ENCODE peak calls at places on chromosomes 5 and 9, in five cellular contexts. Q is tibial nerve, R is body of pancreas, T is sigmoid colon, S is ovary. O is an unnamed sample.

GRCh38 chr5:127088226-127088625 is 14.9 kb upstream of the C5orf63 start:
- DNase-seq in R (peak), T (no peak), S (no peak), Q (no peak), O (no peak)

GRCh38 chr5:31193591-31194457 is at the start of gene CDH6:
- DNase-seq in S (no peak), Q (no peak), T (no peak), R (peak), O (peak)

GRCh38 chr5:172958268-172959046 is 767 bp upstream of the RPL26L1 start:
- DNase-seq in Q (peak), T (peak), R (peak), S (peak), O (peak)

GRCh38 chr5:64811050-64811640 is 42.4 kb downstream of the CWC27 start:
- DNase-seq in Q (no peak), T (no peak), S (no peak), R (no peak), O (peak)

GRCh38 chr9:138022756-138023393 is 145.3 kb downstream of the CACNA1B start:
- DNase-seq in S (peak), R (no peak), Q (no peak), T (peak), O (no peak)

GRCh38 chr5:161946911-161947310 is 99.0 kb downstream of the GABRA1 start:
- DNase-seq in R (no peak), T (no peak), Q (no peak), S (no peak), O (no peak)

GRCh38 chr5:82105457-82105856 is 133.6 kb downstream of the ATG10 start:
- DNase-seq in R (no peak), T (no peak), S (no peak), Q (no peak), O (no peak)

GRCh38 chr5:132323202-132323601 is 29.0 kb downstream of the SLC22A4 start:
- DNase-seq in R (no peak), T (no peak), S (no peak), Q (no peak), O (no peak)

GRCh38 chr9:135989722-135990467 is 28.7 kb upstream of the UBAC1 start:
- DNase-seq in R (peak), S (no peak), T (no peak), Q (no peak), O (no peak)

DNA sequence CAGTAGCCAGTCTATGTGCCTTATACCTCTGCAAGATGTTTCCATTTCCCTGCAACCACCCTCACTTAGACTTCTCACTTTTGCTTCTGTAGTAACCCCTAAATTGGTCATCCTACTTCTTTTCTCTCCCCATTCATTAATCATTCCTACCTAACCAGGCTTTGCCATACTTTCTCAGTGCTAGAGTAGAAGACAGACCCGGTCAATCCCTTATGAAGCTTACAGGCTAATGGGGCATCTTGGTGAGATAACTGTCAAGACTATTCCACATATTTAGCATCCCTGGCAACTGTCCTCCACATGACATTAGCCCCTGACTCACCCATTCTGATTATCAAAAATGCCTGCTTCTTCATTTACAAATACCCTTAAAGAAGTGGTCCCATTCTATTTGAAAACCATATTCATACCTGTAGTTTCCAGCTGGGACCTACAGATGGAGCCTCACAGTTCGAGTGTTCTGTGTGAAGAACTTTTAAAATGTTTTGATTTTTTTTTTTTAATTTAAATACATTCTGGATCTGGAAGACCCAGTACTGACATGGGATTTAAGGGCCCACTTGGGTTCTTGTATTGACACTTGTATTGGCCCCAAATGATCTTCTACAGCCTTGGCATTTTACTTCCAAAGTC is 21.0 kb downstream of the F2RL2 start:
- DNase-seq in Q (no peak), R (no peak), T (no peak), S (no peak), O (no peak)
- TF ChIP-seq CTCF in Q (no peak), R (no peak), T (no peak), S (no peak), O (peak)

DNA sequence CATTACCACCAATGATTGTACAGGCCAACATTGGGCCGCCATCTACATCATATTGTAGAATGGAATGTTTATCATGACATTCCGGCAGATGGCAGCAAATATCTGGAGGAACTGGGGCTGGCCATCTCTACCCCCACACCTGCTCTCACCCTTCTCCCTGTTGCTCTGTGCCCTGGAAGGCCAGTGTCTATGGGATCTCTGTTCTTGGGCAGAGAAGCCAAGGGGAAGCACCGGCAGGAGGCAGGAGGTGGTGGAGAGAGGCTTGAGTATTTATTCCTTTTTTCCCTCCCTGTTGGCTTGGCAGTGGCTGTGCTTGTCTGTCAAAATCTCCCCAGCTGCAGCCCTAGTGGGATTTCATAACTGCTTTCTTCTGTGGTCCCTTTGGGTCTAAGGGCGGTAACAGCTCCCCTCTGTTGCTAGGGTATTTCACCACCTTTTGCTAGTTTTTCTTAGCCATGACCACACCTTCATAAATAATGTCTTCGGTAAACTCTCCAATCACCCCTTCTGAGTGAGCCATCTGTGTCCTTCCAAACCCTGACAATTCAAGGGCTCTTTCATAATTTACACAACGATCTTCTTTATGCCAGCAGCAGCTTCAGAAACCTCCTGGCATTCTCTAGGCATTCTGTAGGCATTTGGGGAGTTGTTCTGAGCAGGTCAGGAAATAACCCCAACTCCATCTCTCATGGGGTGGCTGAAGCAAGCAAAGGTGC is 225.8 kb downstream of the MELK start:
- DNase-seq in T (no peak), S (no peak), R (no peak), Q (no peak), O (peak)
- TF ChIP-seq CTCF in T (no peak), S (no peak), R (no peak), Q (no peak), O (no peak)

DNA sequence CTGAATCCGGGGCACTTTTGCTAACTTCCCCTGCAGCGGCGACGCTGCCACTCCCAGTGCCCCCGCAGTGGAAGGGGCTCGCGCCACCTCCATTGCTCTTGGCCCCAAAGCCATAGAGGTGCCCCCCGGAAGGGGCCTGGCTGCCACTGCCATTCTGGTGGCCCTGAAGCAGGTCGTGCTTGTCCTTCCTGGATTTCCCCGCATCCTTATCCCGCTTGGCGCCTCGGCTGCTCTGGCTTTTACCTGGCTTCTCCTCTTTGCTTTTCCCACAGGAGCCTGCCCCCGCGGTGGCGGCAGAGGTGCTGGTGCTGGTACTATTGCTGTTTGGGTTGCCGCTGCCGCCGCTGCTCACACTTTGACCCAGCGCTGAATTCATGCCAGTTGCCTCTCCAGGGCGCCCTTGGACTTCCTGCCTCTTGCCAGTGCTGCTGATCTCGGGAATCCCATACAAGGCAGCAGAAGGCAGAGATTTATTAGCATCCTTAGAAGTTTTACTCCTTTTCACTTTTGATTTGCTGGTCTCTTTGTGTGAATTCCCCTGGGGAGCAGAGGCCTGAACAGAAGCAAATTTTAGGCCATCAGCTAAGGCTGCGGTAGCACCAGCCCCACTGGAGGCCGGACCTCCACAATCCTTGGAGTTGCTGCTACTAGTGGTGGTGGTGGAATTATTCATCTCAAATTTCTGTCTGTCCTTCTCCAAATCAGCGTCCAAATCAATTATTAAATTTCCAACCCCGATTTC is 2.1 kb downstream of the ZNF608 start:
- DNase-seq in R (peak), T (peak), Q (no peak), S (peak), O (peak)
- TF ChIP-seq CTCF in R (no peak), T (no peak), Q (no peak), S (no peak), O (no peak)

DNA sequence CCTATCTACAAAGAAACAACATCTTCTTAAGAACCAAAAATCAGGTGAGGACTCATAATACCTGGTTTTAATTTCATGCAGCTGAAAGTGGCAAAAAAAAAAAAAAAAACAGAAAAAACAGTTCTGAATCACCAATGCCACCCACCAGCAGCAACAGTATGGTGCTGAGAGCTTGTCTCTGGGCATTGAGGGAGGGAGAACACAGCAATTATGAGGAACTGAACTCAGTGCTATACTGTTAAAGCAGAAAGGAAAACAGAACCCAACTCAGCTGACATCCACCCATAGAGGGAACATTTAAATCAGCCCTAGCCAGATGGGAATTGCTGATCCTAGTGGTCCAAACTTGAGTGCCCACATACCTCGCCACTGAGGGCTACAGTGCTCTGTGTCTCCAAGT is 657.9 kb downstream of the ACTL7B start:
- DNase-seq in T (no peak), Q (no peak), S (no peak), R (no peak), O (no peak)
- TF ChIP-seq CTCF in T (no peak), Q (no peak), S (no peak), R (no peak), O (no peak)

GRCh38 chr9:127506814-127507750 is 55.8 kb downstream of the LRSAM1 start:
- DNase-seq in R (no peak), T (no peak), S (no peak), Q (no peak), O (no peak)
- TF ChIP-seq CTCF in R (no peak), T (no peak), S (no peak), Q (no peak), O (no peak)

GRCh38 chr5:72282878-72283277 is 37.2 kb downstream of the MRPS27 start:
- DNase-seq in S (no peak), R (no peak), Q (no peak), T (no peak), O (no peak)

GRCh38 chr5:72281430-72281763 is 38.6 kb downstream of the MRPS27 start:
- DNase-seq in S (no peak), T (no peak), R (no peak), Q (no peak), O (no peak)

GRCh38 chr5:72283358-72283757 is 36.7 kb downstream of the MRPS27 start:
- DNase-seq in S (no peak), Q (no peak), T (no peak), R (peak), O (no peak)

GRCh38 chr5:72281764-72282499 is 38.1 kb downstream of the MRPS27 start:
- DNase-seq in Q (no peak), R (no peak), S (no peak), T (no peak), O (no peak)

GRCh38 chr5:72280655-72281069 is 39.4 kb downstream of the MRPS27 start:
- DNase-seq in Q (no peak), T (no peak), S (no peak), R (no peak), O (peak)
- TF ChIP-seq CTCF in Q (peak), T (peak), S (no peak), R (no peak), O (peak)

GRCh38 chr9:93592389-93593021 is 16.1 kb downstream of the PHF2 start:
- DNase-seq in Q (no peak), T (no peak), S (no peak), R (no peak), O (no peak)
- TF ChIP-seq CTCF in Q (no peak), T (no peak), S (no peak), R (no peak), O (peak)